ENCODE peak calls at places on chromosomes 5 and 9, in six cellular contexts. E is ovary, X is heart left ventricle, M is HAP-1, Z is fibroblast of lung, K is suprapubic skin. Y is an unnamed sample.

GRCh38 chr5:6328173-6328572 is 50.2 kb downstream of the MED10 start:
- DNase-seq in M (no peak), E (no peak), X (no peak), K (no peak), Z (no peak), Y (peak; percentile 40)

GRCh38 chr9:22103650-22104575 is 94.8 kb upstream of the CDKN2B start:
- DNase-seq in Z (peak; percentile 84), E (no peak), X (no peak), M (no peak), K (no peak), Y (no peak)

GRCh38 chr5:1540831-1541661 is 17.3 kb upstream of the LPCAT1 start:
- DNase-seq in K (peak; percentile 48), M (no peak), E (peak; percentile 8), Z (no peak), X (no peak), Y (no peak)

GRCh38 chr5:112574566-112574965 is 155.5 kb upstream of the EPB41L4A start:
- DNase-seq in M (no peak), K (no peak), Z (no peak), E (no peak), X (no peak), Y (no peak)

GRCh38 chr9:127065592-127065991 is 56.8 kb downstream of the ANGPTL2 start:
- DNase-seq in X (no peak), K (no peak), E (no peak), M (no peak), Z (peak; percentile 47), Y (no peak)

GRCh38 chr5:142387022-142387682 is 62.3 kb upstream of the SPRY4 start:
- DNase-seq in Z (no peak), M (no peak), K (no peak), X (no peak), E (no peak), Y (no peak)

GRCh38 chr9:37984672-37985611 is 81.0 kb upstream of the SLC25A51 start:
- DNase-seq in Z (peak; percentile 42), M (no peak), K (no peak), E (no peak), X (peak; percentile 73), Y (peak; percentile 39)

GRCh38 chr5:149544199-149544472 is 7.1 kb downstream of the CSNK1A1 start:
- DNase-seq in M (no peak), Z (no peak), X (no peak), K (no peak), E (no peak), Y (no peak)

GRCh38 chr9:75953218-75953617 is 62.7 kb downstream of the PCSK5 start:
- DNase-seq in X (no peak), Z (peak; percentile 45), E (no peak), K (no peak), M (no peak), Y (no peak)

GRCh38 chr5:63854076-63854475 is 108.2 kb downstream of the HTR1A start:
- DNase-seq in M (no peak), Z (no peak), K (no peak), X (no peak), E (no peak), Y (no peak)

GRCh38 chr9:108688051-108688450 is 167.7 kb downstream of the ACTL7B start:
- DNase-seq in X (no peak), Z (no peak), E (no peak), K (no peak), M (no peak), Y (no peak)

GRCh38 chr9:89839427-89839826 is 234.6 kb downstream of the GADD45G start:
- DNase-seq in K (no peak), E (no peak), M (no peak), X (no peak), Z (no peak), Y (no peak)

GRCh38 chr9:75228893-75229292 is 140.6 kb downstream of the OSTF1 start:
- DNase-seq in Z (no peak), M (no peak), E (no peak), X (no peak), K (no peak), Y (no peak)

GRCh38 chr5:181265092-181265671 is 4.2 kb upstream of the TRIM52 start:
- DNase-seq in E (no peak), Z (no peak), M (no peak), K (no peak), X (no peak), Y (no peak)

GRCh38 chr5:138022912-138023311 is 10.0 kb downstream of the FAM13B start:
- DNase-seq in M (no peak), X (no peak), Z (no peak), E (no peak), K (no peak), Y (no peak)

GRCh38 chr9:91166796-91167366 is 194.8 kb downstream of the AUH start:
- DNase-seq in X (no peak), K (peak; percentile 25), M (no peak), E (no peak), Z (no peak), Y (no peak)

GRCh38 chr9:96621619-96622018 is 2.0 kb upstream of the CDC14B start:
- DNase-seq in X (no peak), K (no peak), M (no peak), E (no peak), Z (no peak), Y (no peak)

GRCh38 chr5:177302354-177303110 is 987 bp downstream of the RAB24 start:
- DNase-seq in K (peak; percentile 68), X (no peak), E (no peak), M (no peak), Z (peak; percentile 5), Y (no peak)

GRCh38 chr9:124210697-124211096 is 47.1 kb upstream of the NEK6 start:
- DNase-seq in E (no peak), Z (no peak), M (no peak), X (no peak), K (no peak), Y (peak; percentile 41)

GRCh38 chr5:68459093-68459492 is 243.5 kb downstream of the PIK3R1 start:
- DNase-seq in M (no peak), X (no peak), K (no peak), E (no peak), Z (no peak), Y (no peak)

GRCh38 chr9:100351508-100351907 is 1.2 kb downstream of the TEX10 start:
- DNase-seq in M (no peak), X (no peak), K (no peak), Z (no peak), E (no peak), Y (no peak)

GRCh38 chr9:4839470-4839912 is 46.7 kb downstream of the RCL1 start:
- DNase-seq in M (no peak), X (no peak), K (no peak), Z (no peak), E (no peak), Y (no peak)

GRCh38 chr5:150034677-150035076 is 34.1 kb downstream of the HMGXB3 start:
- DNase-seq in X (no peak), Z (peak; percentile 93), K (no peak), M (no peak), E (no peak), Y (peak; percentile 74)

GRCh38 chr5:1099931-1100651 is 11.8 kb downstream of the SLC12A7 start:
- DNase-seq in M (no peak), E (no peak), K (no peak), X (no peak), Z (no peak), Y (no peak)

GRCh38 chr5:73947876-73948275 is 321.9 kb downstream of the ARHGEF28 start:
- DNase-seq in X (no peak), M (no peak), Z (no peak), K (no peak), E (no peak), Y (no peak)

GRCh38 chr9:92489209-92489608 is 6.9 kb upstream of the ASPN start:
- DNase-seq in M (no peak), E (no peak), K (no peak), Z (peak; percentile 48), X (no peak), Y (peak; percentile 44)

GRCh38 chr9:106859957-106860715 is 2.8 kb upstream of the ZNF462 start:
- DNase-seq in X (peak; percentile 32), Z (peak; percentile 43), M (no peak), K (peak; percentile 74), E (peak; percentile 56), Y (peak; percentile 31)

DNA sequence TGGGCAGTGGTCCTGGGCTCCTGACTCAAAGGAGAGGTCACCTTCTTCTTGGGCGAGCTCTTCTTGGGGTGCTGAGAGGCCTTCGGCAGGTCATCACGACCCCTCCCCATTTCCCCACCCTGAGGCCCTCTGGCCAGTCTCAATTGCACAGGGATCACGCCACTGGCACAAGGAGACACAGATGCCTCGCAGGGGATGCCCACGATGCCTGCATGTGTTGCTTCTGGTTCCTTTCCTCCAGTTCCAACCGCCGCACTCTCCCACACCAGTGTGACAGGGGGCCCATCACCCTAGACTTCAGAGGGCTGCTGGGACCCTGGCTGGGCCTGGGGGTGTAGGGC is 1.3 kb downstream of the CEL start:
- DNase-seq in X (no peak), M (no peak), Z (no peak), K (no peak), E (no peak), Y (no peak)
- H3K4me3 ChIP-seq in X (no peak overlapping the region), M (no peak overlapping the region), Z (no peak overlapping the region), K (no peak overlapping the region), E (no peak overlapping the region), Y (no peak overlapping the region)

DNA sequence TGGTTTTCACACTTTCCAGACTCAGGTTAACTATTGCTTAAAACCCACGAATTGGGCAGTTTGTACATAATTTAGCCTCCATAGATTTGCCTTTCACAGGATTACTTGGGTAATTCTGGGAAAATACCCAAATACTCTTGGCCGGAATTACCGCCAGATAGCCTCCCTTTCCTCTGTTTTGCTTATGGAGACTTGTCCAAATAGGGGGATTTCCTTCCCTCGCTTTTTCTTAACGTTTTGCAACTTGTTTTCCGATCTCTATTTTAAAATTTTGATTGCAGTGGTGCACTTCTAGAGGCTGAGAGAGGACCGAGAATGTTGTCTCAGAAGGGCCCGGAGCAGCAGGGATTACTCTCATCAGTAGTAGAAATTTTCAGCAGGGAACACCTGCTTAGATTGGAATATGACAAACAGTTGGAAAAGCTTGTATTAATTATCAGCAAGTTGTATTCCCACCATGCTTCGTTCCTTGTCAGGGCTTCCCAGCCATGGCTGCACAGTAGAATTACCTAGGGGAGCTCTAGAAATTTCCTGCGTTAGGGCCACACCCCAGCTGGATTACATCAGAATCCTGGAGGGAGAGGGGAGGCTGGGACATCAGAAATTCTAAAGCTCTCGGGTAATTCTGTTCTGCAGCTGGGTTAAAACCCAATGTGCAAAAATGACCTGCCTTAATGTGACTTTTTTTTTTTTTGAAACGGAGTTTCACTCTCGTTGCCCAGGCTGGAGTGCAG is 329.1 kb downstream of the SH3GL2 start:
- DNase-seq in K (no peak), M (no peak), X (no peak), Z (no peak), E (no peak), Y (no peak)
- H3K4me3 ChIP-seq in K (no peak overlapping the region), M (no peak overlapping the region), X (no peak overlapping the region), Z (no peak overlapping the region), E (peak overlapping the region; percentile 49), Y (no peak overlapping the region)

GRCh38 chr5:131211669-131212068 is 40.9 kb downstream of the LYRM7 start:
- DNase-seq in M (no peak), Z (no peak), X (no peak), E (no peak), K (no peak), Y (no peak)
- H3K4me3 ChIP-seq in M (no peak overlapping the region), Z (no peak overlapping the region), X (no peak overlapping the region), E (no peak overlapping the region), K (no peak overlapping the region), Y (no peak overlapping the region)

DNA sequence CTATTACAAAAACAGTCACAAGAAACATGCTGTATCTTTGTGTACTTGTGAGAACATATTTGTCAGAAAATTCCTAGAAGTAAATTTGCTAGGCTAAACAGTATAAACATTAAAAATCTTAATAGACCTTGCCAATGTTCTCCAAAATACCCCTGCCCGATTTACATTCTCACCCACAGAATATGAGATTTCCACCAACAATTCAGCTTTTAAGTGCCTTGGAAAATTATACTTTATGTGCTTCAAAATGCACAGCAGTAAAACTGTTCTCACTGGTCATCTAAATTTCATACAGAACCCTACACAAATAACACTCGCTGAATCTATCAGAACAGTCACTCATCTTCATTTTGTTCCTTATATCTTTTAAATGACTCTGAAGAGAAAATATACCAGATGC is 5.5 kb downstream of the MLLT3 start:
- DNase-seq in E (no peak), Z (no peak), X (no peak), K (no peak), M (no peak), Y (no peak)
- H3K4me3 ChIP-seq in E (no peak overlapping the region), Z (no peak overlapping the region), X (no peak overlapping the region), K (no peak overlapping the region), M (no peak overlapping the region), Y (no peak overlapping the region)